ENCODE peak calls at places on chromosomes 1 and 21, in ten cellular contexts. D is NCI-H774; I is cardiac septum; V is stimulated activated CD4-positive, alpha-beta T cell treated with anti-CD3 and anti-CD28 coated beads, Interleukin-15, amount 100 ng/mL, for 1 hour; Y is dermis blood vessel endothelial cell; Q is left ventricle myocardium inferior; W is NCI-H82; F is EH; P is G401; C is effector CD4-positive, alpha-beta T cell. M is an unnamed sample.

GRCh38 chr1:184340984-184341383 is 45.8 kb upstream of the C1orf21 start:
- DNase-seq in D (no peak), V (no peak), I (no peak), Q (no peak), Y (no peak), C (no peak), P (no peak), F (peak), W (peak), M (no peak)

GRCh38 chr1:107649023-107649422 is 316.0 kb downstream of the VAV3 start:
- DNase-seq in D (no peak), V (no peak), I (no peak), F (no peak), Q (no peak), Y (no peak), P (no peak), C (no peak), W (peak), M (no peak)

GRCh38 chr1:60342569-60342968 is 269.0 kb upstream of the C1orf87 start:
- DNase-seq in V (no peak), W (no peak), I (no peak), Q (no peak), C (no peak), Y (no peak), P (no peak), F (no peak), D (no peak), M (no peak)

GRCh38 chr1:244439391-244440032 is 12.2 kb downstream of the ADSS2 start:
- DNase-seq in F (no peak), I (no peak), V (no peak), C (no peak), D (no peak), W (no peak), P (no peak), Q (no peak), Y (no peak), M (no peak)

GRCh38 chr1:3055051-3055450 is 14.0 kb upstream of the PRDM16 start:
- DNase-seq in D (no peak), P (no peak), C (no peak), F (no peak), Q (no peak), I (peak), V (no peak), Y (no peak), W (no peak), M (no peak)

GRCh38 chr1:243765676-243766075 is 84.4 kb downstream of the AKT3 start:
- DNase-seq in C (no peak), D (no peak), W (no peak), I (no peak), F (no peak), P (peak), Y (no peak), V (no peak), Q (no peak), M (no peak)

GRCh38 chr1:186139706-186140105 is 235.3 kb downstream of the TPR start:
- DNase-seq in D (no peak), I (no peak), P (no peak), C (no peak), Q (no peak), V (no peak), Y (no peak), W (no peak), F (peak), M (no peak)

GRCh38 chr1:212432706-212433576 is at the start of gene NENF:
- DNase-seq in F (peak), V (peak), W (peak), D (peak), P (peak), I (peak), Q (peak), C (peak), Y (peak), M (peak)

GRCh38 chr1:226487921-226488320 is 60.6 kb upstream of the STUM start:
- DNase-seq in Y (no peak), F (no peak), Q (no peak), I (no peak), P (no peak), W (no peak), D (no peak), C (no peak), V (no peak), M (no peak)

GRCh38 chr1:7087888-7088287 is 302.6 kb downstream of the CAMTA1 start:
- DNase-seq in W (no peak), V (no peak), Y (no peak), F (no peak), Q (no peak), I (no peak), P (no peak), C (no peak), D (no peak), M (no peak)

GRCh38 chr1:235075121-235075954 is 53.3 kb downstream of the TOMM20 start:
- DNase-seq in D (peak), Y (peak), Q (peak), V (peak), I (peak), C (peak), F (peak), P (no peak), W (no peak), M (no peak)

GRCh38 chr1:121586369-121587229 is 401.8 kb downstream of the SRGAP2C start:
- DNase-seq in D (no peak), P (no peak), Y (no peak), W (no peak), C (no peak), I (no peak), F (peak), V (no peak), Q (no peak), M (no peak)

GRCh38 chr1:115411388-115412063 is 73.5 kb upstream of the NGF start:
- DNase-seq in W (no peak), D (peak), F (peak), C (no peak), Q (no peak), I (no peak), V (no peak), Y (no peak), P (no peak), M (no peak)

GRCh38 chr1:212565079-212565478 is 43.5 kb upstream of the ATF3 start:
- DNase-seq in D (no peak), Q (no peak), W (no peak), C (no peak), V (no peak), P (no peak), Y (no peak), F (no peak), I (no peak), M (no peak)

GRCh38 chr1:164155337-164155850 is 403.6 kb upstream of the PBX1 start:
- DNase-seq in P (no peak), Q (no peak), I (no peak), D (no peak), W (peak), C (no peak), Y (no peak), V (no peak), F (no peak), M (no peak)

GRCh38 chr1:164311376-164311775 is 247.6 kb upstream of the PBX1 start:
- DNase-seq in Y (no peak), V (no peak), I (no peak), Q (no peak), W (no peak), D (no peak), C (no peak), F (no peak), P (no peak), M (no peak)

GRCh38 chr1:153677718-153678518 is 570 bp upstream of the NPR1 start:
- DNase-seq in F (peak), P (peak), I (no peak), Y (peak), V (peak), Q (peak), D (peak), W (peak), C (peak), M (no peak)

GRCh38 chr1:171740987-171741871 is 636 bp downstream of the VAMP4 start:
- DNase-seq in Y (peak), I (no peak), F (peak), C (peak), V (peak), Q (peak), W (peak), P (peak), D (peak), M (no peak)

GRCh38 chr1:239558992-239559391 is 172.6 kb downstream of the CHRM3 start:
- DNase-seq in C (no peak), Q (no peak), F (no peak), V (no peak), D (no peak), Y (no peak), I (no peak), W (no peak), P (no peak), M (no peak)

GRCh38 chr1:222792744-222793143 is 22.1 kb upstream of the DISP1 start:
- DNase-seq in Q (no peak), Y (peak), F (peak), P (no peak), I (no peak), V (no peak), C (no peak), W (peak), D (no peak), M (no peak)

GRCh38 chr1:89608627-89609338 is 24.1 kb upstream of the LRRC8C start:
- DNase-seq in C (peak), I (no peak), Y (no peak), P (no peak), F (no peak), Q (no peak), D (no peak), W (no peak), V (peak), M (no peak)

GRCh38 chr21:25999935-26000582 is 170.5 kb downstream of the APP start:
- DNase-seq in Q (no peak), F (no peak), C (no peak), W (no peak), D (no peak), V (no peak), Y (no peak), P (no peak), I (no peak), M (no peak)

M was measured in osteocyte.